ENCODE peak calls at places on chromosome 5, in nine cellular contexts. H is A549, A is IMR-90, F is HCT116, L is spleen, K is sigmoid colon, W is lower leg skin, T is uterus, Z is tibial nerve. U is an unnamed sample.

GRCh38 chr5:56856779-56857178 is 41.4 kb downstream of the MAP3K1 start:
- DNase-seq in H (no peak), A (no peak), F (no peak), L (no peak), K (no peak), W (no peak), T (no peak), Z (no peak), U (no peak)

GRCh38 chr5:7881816-7882215 is 12.9 kb downstream of the MTRR start:
- DNase-seq in H (no peak), A (no peak), F (no peak), L (no peak), K (no peak), W (no peak), T (no peak), Z (no peak), U (no peak)

GRCh38 chr5:145937432-145938250 is 1.3 kb downstream of the SH3RF2 start:
- DNase-seq in H (peak), A (peak), F (peak), L (no peak), K (no peak), W (no peak), T (no peak), Z (no peak), U (peak)

GRCh38 chr5:132221781-132222648 is 5.6 kb downstream of the P4HA2 start:
- DNase-seq in H (no peak), A (peak), F (no peak), L (peak), K (peak), W (no peak), T (peak), Z (peak), U (no peak)

GRCh38 chr5:66892715-66893114 is 296.5 kb downstream of the MAST4 start:
- DNase-seq in H (no peak), A (peak), F (no peak), L (no peak), K (no peak), W (no peak), T (no peak), Z (no peak), U (no peak)

GRCh38 chr5:171269717-171270116 is 39.3 kb upstream of the TLX3 start:
- DNase-seq in H (no peak), A (peak), F (peak), L (no peak), K (no peak), W (no peak), T (no peak), Z (no peak), U (no peak)

GRCh38 chr5:168177831-168178450 is 113.5 kb upstream of the WWC1 start:
- DNase-seq in H (no peak), A (no peak), F (no peak), L (no peak), K (peak), W (no peak), T (no peak), Z (no peak), U (no peak)

GRCh38 chr5:17228833-17229291 is 11.4 kb downstream of the BASP1 start:
- DNase-seq in H (no peak), A (peak), F (no peak), L (no peak), K (no peak), W (no peak), T (no peak), Z (no peak), U (no peak)

GRCh38 chr5:44002381-44002901 is 386.8 kb downstream of the FGF10 start:
- DNase-seq in H (peak), A (peak), F (peak), L (no peak), K (no peak), W (no peak), T (no peak), Z (no peak), U (no peak)

GRCh38 chr5:98031496-98031895 is 742.0 kb upstream of the RGMB start:
- DNase-seq in H (no peak), A (no peak), F (no peak), L (no peak), K (no peak), W (no peak), T (no peak), Z (no peak), U (no peak)

GRCh38 chr5:561408-561807 is 37.2 kb upstream of the SLC9A3 start:
- DNase-seq in H (no peak), A (no peak), F (no peak), L (no peak), K (peak), W (no peak), T (no peak), Z (no peak), U (no peak)

GRCh38 chr5:88298425-88298824 is 29.8 kb upstream of the TMEM161B start:
- DNase-seq in H (no peak), A (peak), F (no peak), L (no peak), K (no peak), W (no peak), T (no peak), Z (no peak), U (no peak)

GRCh38 chr5:114377946-114378345 is 16.1 kb downstream of the KCNN2 start:
- DNase-seq in H (no peak), A (no peak), F (no peak), L (no peak), K (no peak), W (no peak), T (no peak), Z (no peak), U (no peak)

GRCh38 chr5:160363661-160364060 is 6.8 kb downstream of the C1QTNF2 start:
- DNase-seq in H (no peak), A (no peak), F (no peak), L (no peak), K (no peak), W (no peak), T (no peak), Z (no peak), U (no peak)

GRCh38 chr5:41772785-41773442 is 97.3 kb downstream of the OXCT1 start:
- DNase-seq in H (no peak), A (peak), F (no peak), L (no peak), K (no peak), W (no peak), T (no peak), Z (no peak), U (no peak)

GRCh38 chr5:66306105-66306843 is 162.2 kb downstream of the SREK1 start:
- DNase-seq in H (peak), A (peak), F (peak), L (no peak), K (peak), W (peak), T (peak), Z (no peak), U (peak)

GRCh38 chr5:2594701-2595100 is 156.8 kb downstream of the IRX2 start:
- DNase-seq in H (no peak), A (no peak), F (no peak), L (no peak), K (no peak), W (no peak), T (no peak), Z (no peak), U (no peak)

GRCh38 chr5:14183187-14183939 is 40.2 kb downstream of the TRIO start:
- DNase-seq in H (no peak), A (no peak), F (no peak), L (no peak), K (no peak), W (no peak), T (peak), Z (no peak), U (no peak)
- H3K4me3 ChIP-seq in H (no peak), A (no peak), F (no peak), L (no peak), K (peak), W (no peak), T (peak), Z (no peak), U (no peak)

GRCh38 chr5:149143470-149143869 is 2.2 kb downstream of the ABLIM3 start:
- DNase-seq in H (no peak), A (peak), F (no peak), L (no peak), K (no peak), W (no peak), T (peak), Z (no peak), U (no peak)

GRCh38 chr5:149141957-149142851 is 911 bp downstream of the ABLIM3 start:
- DNase-seq in H (no peak), A (peak), F (no peak), L (no peak), K (no peak), W (peak), T (peak), Z (peak), U (no peak)

GRCh38 chr5:149145138-149145537 is 3.8 kb downstream of the ABLIM3 start:
- DNase-seq in H (no peak), A (no peak), F (no peak), L (no peak), K (no peak), W (no peak), T (no peak), Z (no peak), U (no peak)

GRCh38 chr5:149147673-149148072 is 6.4 kb downstream of the ABLIM3 start:
- DNase-seq in H (no peak), A (peak), F (no peak), L (no peak), K (no peak), W (no peak), T (no peak), Z (no peak), U (no peak)

GRCh38 chr5:149144637-149145036 is 3.3 kb downstream of the ABLIM3 start:
- DNase-seq in H (no peak), A (no peak), F (no peak), L (no peak), K (no peak), W (no peak), T (no peak), Z (no peak), U (no peak)
- TF ChIP-seq POLR2A in H (no peak), A (no peak), F (no peak), L (no peak), K (no peak), W (no peak), T (no peak), Z (no peak), U (no peak)

GRCh38 chr5:140037012-140037411 is 6.1 kb downstream of the NRG2 start:
- DNase-seq in H (no peak), A (no peak), F (no peak), L (no peak), K (no peak), W (no peak), T (no peak), Z (no peak), U (no peak)
- H3K4me3 ChIP-seq in H (no peak), A (no peak), F (no peak), L (no peak), K (no peak), W (no peak), T (no peak), Z (no peak), U (no peak)

DNA sequence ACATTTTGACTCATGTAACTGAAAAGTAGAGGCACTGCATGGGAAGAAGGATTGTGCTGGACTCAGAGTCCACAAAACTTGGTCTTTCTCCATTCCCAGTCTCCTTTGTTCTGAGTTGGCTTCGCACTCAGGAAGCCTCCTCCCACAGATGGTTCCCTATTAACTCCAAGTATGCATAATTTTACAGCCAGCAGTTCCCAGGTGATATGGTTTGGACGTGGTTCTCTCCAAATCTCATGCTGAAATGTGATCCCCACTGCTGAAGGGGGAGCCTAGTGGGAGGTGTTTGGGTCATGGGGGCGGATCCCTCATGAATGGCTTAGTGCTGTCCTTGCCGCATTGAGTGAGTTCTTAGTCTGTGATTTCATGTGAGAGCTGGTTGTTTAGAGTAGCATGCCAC is 86.6 kb downstream of the FEM1C start:
- DNase-seq in H (no peak), A (no peak), F (no peak), L (no peak), K (no peak), W (no peak), T (no peak), Z (no peak), U (no peak)
- TF ChIP-seq POLR2A in H (no peak), A (no peak), F (no peak), L (no peak), K (no peak), W (no peak), T (no peak), Z (no peak), U (no peak)

GRCh38 chr5:59583810-59584562 is 309.5 kb downstream of the PDE4D start:
- DNase-seq in H (peak), A (no peak), F (no peak), L (no peak), K (peak), W (no peak), T (no peak), Z (no peak), U (no peak)
- H3K4me3 ChIP-seq in H (peak), A (no peak), F (no peak), L (no peak), K (no peak), W (no peak), T (no peak), Z (no peak), U (peak)